ENCODE peak calls at places on chromosomes 11 and 22, in five cellular contexts. I is upper lobe of right lung, D is HFF-Myc, C is HL-60, F is brain microvascular endothelial cell. H is an unnamed sample.

GRCh38 chr22:19629331-19629719 is 85.0 kb upstream of the SEPTIN5 start:
- DNase-seq in I (peak), D (no peak), C (no peak), F (no peak), H (no peak)

GRCh38 chr11:60756307-60757032 is at the start of gene MS4A15:
- DNase-seq in I (no peak), D (no peak), C (peak), F (no peak), H (no peak)

GRCh38 chr11:62702241-62702640 is 5.0 kb downstream of the BSCL2 start:
- DNase-seq in I (peak), D (no peak), C (no peak), F (no peak), H (no peak)

GRCh38 chr22:39279170-39279850 is 34.5 kb upstream of the PDGFB start:
- DNase-seq in I (no peak), D (no peak), C (no peak), F (no peak), H (no peak)

GRCh38 chr11:120462825-120463224 is 48.7 kb upstream of the GRIK4 start:
- DNase-seq in I (no peak), D (no peak), C (no peak), F (no peak), H (peak)

GRCh38 chr11:88475991-88476418 is 138.5 kb upstream of the CTSC start:
- DNase-seq in I (no peak), D (no peak), C (no peak), F (no peak), H (peak)

GRCh38 chr11:86669424-86669823 is 3.0 kb downstream of the ME3 start:
- DNase-seq in I (no peak), D (no peak), C (no peak), F (no peak), H (no peak)

GRCh38 chr11:114026355-114026754 is 33.2 kb upstream of the ZBTB16 start:
- DNase-seq in I (no peak), D (no peak), C (peak), F (no peak), H (no peak)

GRCh38 chr22:18978506-18978905 is 42.4 kb upstream of the PRODH start:
- DNase-seq in I (peak), D (no peak), C (no peak), F (no peak), H (no peak)

GRCh38 chr11:43268161-43268560 is 43.6 kb upstream of the API5 start:
- DNase-seq in I (no peak), D (no peak), C (no peak), F (no peak), H (no peak)

GRCh38 chr11:110097459-110098012 is 4.3 kb downstream of the ZC3H12C start:
- DNase-seq in I (no peak), D (no peak), C (no peak), F (no peak), H (no peak)

GRCh38 chr11:86244063-86244521 is 461 bp upstream of the EED start:
- DNase-seq in I (peak), D (no peak), C (peak), F (peak), H (peak)

GRCh38 chr11:64762916-64763803 is 3.4 kb upstream of the PYGM start:
- DNase-seq in I (peak), D (no peak), C (peak), F (peak), H (peak)

GRCh38 chr22:40479887-40480538 is 109.6 kb downstream of the SGSM3 start:
- DNase-seq in I (no peak), D (no peak), C (peak), F (no peak), H (peak)

GRCh38 chr11:45287316-45287903 is 1.3 kb upstream of the SYT13 start:
- DNase-seq in I (no peak), D (no peak), C (no peak), F (no peak), H (no peak)

GRCh38 chr11:107740256-107740655 is 28.4 kb upstream of the SLN start:
- DNase-seq in I (no peak), D (no peak), C (no peak), F (no peak), H (no peak)

GRCh38 chr11:111540114-111540920 is at the start of gene LAYN:
- DNase-seq in I (peak), D (no peak), C (no peak), F (peak), H (peak)

GRCh38 chr11:9002920-9003572 is 755 bp downstream of the NRIP3 start:
- DNase-seq in I (no peak), D (no peak), C (no peak), F (no peak), H (no peak)

GRCh38 chr22:47570300-47570685 is 807.8 kb downstream of the TBC1D22A start:
- DNase-seq in I (peak), D (no peak), C (no peak), F (no peak), H (no peak)

GRCh38 chr11:70281114-70281729 is 10.7 kb downstream of the PPFIA1 start:
- DNase-seq in I (no peak), D (no peak), C (no peak), F (peak), H (peak)

GRCh38 chr11:101397941-101398340 is 185.9 kb downstream of the TRPC6 start:
- DNase-seq in I (no peak), D (no peak), C (no peak), F (peak), H (no peak)

GRCh38 chr11:94417386-94417987 is 16.3 kb upstream of the GPR83 start:
- DNase-seq in I (no peak), D (peak), C (no peak), F (peak), H (peak)

GRCh38 chr11:66061268-66061667 is 8.8 kb upstream of the PACS1 start:
- DNase-seq in I (no peak), D (no peak), C (no peak), F (no peak), H (no peak)

GRCh38 chr11:113896156-113896879 is 8.3 kb upstream of the HTR3B start:
- DNase-seq in I (no peak), D (no peak), C (peak), F (peak), H (peak)

GRCh38 chr22:23305321-23305910 is 125.1 kb downstream of the BCR start:
- DNase-seq in I (peak), D (no peak), C (no peak), F (peak), H (peak)

GRCh38 chr22:23301591-23301990 is 121.3 kb downstream of the BCR start:
- DNase-seq in I (no peak), D (no peak), C (no peak), F (no peak), H (no peak)

GRCh38 chr22:23302171-23303002 is 122.1 kb downstream of the BCR start:
- DNase-seq in I (no peak), D (no peak), C (no peak), F (peak), H (no peak)

GRCh38 chr22:23305922-23306374 is 125.6 kb downstream of the BCR start:
- DNase-seq in I (peak), D (peak), C (no peak), F (peak), H (peak)

DNA sequence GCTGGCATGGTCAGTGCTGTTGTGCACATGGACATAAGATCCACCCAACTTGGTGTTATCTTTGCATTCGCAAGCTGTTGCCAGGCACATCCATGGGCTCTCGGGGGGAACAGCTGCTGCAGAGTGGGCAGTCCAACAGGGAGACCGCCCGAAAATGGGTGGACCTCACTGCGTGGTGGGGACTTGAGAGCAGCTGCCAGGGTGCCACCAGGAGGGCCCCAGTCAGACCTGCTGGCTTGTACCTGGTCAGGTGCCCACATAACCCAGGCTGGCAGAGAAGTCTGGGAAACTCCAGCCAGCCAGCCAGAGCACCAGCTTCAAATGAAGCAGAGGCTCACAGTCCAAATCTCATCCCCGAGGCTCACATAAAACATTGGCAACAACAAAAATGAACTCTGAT is 120.2 kb downstream of the BCR start:
- DNase-seq in I (no peak), D (no peak), C (no peak), F (no peak), H (no peak)
- TF ChIP-seq CTCF in I (no peak), D (no peak), C (no peak), F (no peak), H (no peak)

GRCh38 chr11:47448566-47449427 is at the start of gene RAPSN:
- DNase-seq in I (no peak), D (no peak), C (no peak), F (no peak), H (no peak)
- H3K4me3 ChIP-seq in I (no peak), D (no peak), C (no peak), F (no peak), H (no peak)

DNA sequence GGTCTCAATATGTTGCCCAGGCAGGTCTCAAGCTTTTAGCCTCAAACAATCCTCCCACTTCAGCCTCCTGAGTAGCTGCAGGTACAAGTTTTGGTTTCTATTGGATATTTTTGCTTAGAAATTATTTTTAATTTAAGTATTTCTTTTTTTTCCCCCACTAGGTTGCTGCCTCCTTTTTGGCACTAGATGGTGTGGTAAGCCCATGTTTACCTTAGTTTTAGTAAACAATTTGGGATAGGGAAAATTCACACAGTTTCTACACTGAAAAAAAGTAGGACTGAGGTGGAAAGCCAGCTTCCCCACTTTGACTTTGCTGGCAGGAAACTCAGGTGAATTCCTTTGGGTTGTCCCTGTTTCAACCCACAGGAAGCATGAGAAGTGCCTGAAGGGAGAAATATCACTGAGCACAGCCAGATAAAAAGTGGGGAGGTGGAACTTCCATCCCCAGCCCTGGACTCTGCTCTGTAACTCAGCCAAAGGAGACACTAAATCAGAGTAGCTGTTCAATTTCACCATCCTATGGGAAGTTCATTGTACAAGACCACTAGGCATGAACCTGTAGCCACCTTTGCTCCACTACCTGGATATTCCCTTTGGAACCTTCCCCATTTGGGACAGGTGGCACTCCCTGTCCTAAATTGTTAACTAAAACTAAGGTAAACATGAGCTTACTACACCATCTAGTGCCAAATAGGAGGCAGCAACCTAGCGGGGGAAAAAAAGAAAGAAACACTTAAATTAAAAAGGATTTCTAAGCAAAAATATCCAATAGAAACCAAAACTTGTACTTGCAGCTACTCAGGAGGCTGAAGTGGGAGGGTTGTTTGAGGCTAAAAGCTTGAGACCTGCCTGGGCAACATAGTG is 154.4 kb upstream of the FAT3 start:
- DNase-seq in I (no peak), D (no peak), C (no peak), F (no peak), H (no peak)
- TF ChIP-seq CTCF in I (no peak), D (no peak), C (no peak), F (peak), H (peak)

GRCh38 chr11:72573380-72573949 is 100.8 kb downstream of the PDE2A start:
- DNase-seq in I (peak), D (no peak), C (peak), F (peak), H (peak)
- H3K4me3 ChIP-seq in I (no peak), D (no peak), C (no peak), F (no peak), H (no peak)

DNA sequence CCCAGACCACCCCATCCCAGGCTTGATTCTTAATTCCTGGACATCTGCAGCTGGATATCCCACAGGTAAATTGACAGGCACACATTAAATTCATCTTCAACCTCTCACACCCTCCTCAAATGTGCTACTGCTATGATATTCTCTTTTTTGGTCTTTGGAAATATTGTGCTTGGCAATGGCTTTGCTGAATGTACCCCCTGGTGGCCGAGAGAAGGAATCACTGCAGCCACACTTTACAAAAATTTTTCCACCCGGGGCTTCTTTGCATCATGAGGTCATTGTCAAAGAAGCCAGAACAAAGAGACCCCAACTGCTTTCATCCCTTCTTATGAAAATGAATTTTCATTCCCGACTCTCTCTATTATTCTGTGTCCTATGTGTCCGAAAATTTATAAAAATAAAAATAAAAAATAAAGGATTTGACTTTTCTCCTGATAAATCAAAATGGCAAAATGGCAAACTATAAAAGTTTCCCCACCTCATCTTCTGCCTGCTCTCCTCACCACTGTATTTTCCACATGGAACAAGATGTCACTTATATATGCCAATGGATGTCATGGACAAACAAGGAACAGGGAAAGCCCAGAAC is 15.0 kb upstream of the CYB5R2 start:
- DNase-seq in I (no peak), D (no peak), C (no peak), F (no peak), H (peak)
- TF ChIP-seq CTCF in I (peak), D (peak), C (peak), F (peak), H (peak)

DNA sequence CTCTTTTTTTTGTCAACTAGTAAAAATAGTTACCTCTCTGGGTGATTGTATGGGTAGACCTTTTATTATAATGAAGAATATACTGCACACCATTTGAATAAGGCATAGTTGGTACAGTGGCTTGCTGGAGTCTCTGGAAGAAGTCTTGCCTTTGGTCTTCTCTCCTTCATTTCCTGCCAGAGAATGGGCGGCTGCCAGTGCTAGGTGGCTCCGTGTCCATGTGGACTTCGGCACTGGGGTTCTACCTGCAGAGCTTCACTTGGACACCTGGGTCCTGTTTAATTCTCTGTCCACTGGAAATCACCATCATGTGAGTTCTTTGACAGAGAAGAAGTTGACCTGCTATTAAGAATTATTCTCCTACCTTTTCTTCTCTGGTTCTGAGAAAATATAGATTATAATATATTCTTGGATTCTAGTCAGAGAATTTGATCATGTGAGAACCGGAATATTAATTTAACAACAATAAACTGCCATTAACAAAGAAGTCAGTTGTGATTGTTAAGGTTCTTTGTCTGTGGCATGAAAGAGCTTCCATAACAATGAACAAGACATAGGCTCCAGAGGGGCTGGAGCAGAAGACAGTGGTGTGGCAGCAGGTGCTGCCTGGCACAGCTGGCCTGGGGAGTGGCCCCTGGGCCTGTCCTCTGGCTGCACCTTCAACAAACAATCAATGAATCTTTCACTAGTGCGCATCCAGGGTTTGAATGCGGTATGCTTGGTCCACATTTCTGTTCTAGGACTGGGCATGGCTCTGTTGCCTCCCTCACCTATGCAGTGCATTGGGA is 77.5 kb downstream of the PPFIBP2 start:
- DNase-seq in I (no peak), D (no peak), C (no peak), F (no peak), H (no peak)
- H3K4me3 ChIP-seq in I (no peak), D (no peak), C (no peak), F (no peak), H (no peak)

GRCh38 chr11:32858731-32859130 is 29.0 kb downstream of the PRRG4 start:
- DNase-seq in I (no peak), D (no peak), C (no peak), F (no peak), H (no peak)
- TF ChIP-seq CTCF in I (no peak), D (no peak), C (no peak), F (peak), H (no peak)

H was measured in foreskin fibroblast.